ENCODE peak calls at places on chromosomes 16 and 17, in seven cellular contexts. One of them, this sample, is unnamed.

GRCh38 chr16:57889960-57890751 is 80.8 kb downstream of the CNGB1 start:
- DNase-seq in trophoblast cell: peak
- DNase-seq in mesendoderm: no peak
- DNase-seq in H9: no peak
- DNase-seq in IMR-90: peak
- DNase-seq in H1: no peak
- DNase-seq in mesenchymal stem cell: peak
- DNase-seq in this sample: no peak

GRCh38 chr17:73969956-73970355 is 233.5 kb upstream of the RPL38 start:
- DNase-seq in H1: no peak
- DNase-seq in trophoblast cell: peak
- DNase-seq in H9: no peak
- DNase-seq in mesendoderm: no peak
- DNase-seq in mesenchymal stem cell: no peak
- DNase-seq in IMR-90: no peak
- DNase-seq in this sample: no peak

GRCh38 chr16:70341600-70341999 is 5.1 kb upstream of the DDX19A start:
- DNase-seq in H1: no peak
- DNase-seq in trophoblast cell: no peak
- DNase-seq in mesenchymal stem cell: no peak
- DNase-seq in IMR-90: no peak
- DNase-seq in H9: peak
- DNase-seq in mesendoderm: no peak
- DNase-seq in this sample: no peak

GRCh38 chr17:5508855-5509254 is 22.5 kb downstream of the MIS12 start:
- DNase-seq in mesendoderm: peak
- DNase-seq in H9: peak
- DNase-seq in IMR-90: peak
- DNase-seq in mesenchymal stem cell: peak
- DNase-seq in trophoblast cell: peak
- DNase-seq in H1: no peak
- DNase-seq in this sample: peak

GRCh38 chr17:56593741-56594527 is 435 bp downstream of the NOG start:
- DNase-seq in trophoblast cell: peak
- DNase-seq in mesendoderm: no peak
- DNase-seq in H9: peak
- DNase-seq in H1: no peak
- DNase-seq in IMR-90: peak
- DNase-seq in mesenchymal stem cell: peak
- DNase-seq in this sample: no peak

GRCh38 chr16:30703971-30704370 is 5.0 kb downstream of the SRCAP start:
- DNase-seq in H1: no peak
- DNase-seq in H9: no peak
- DNase-seq in trophoblast cell: no peak
- DNase-seq in IMR-90: no peak
- DNase-seq in mesendoderm: no peak
- DNase-seq in mesenchymal stem cell: no peak
- DNase-seq in this sample: no peak

GRCh38 chr16:3188925-3189825 is 1.2 kb downstream of the OR1F1 start:
- DNase-seq in mesenchymal stem cell: peak
- DNase-seq in H9: peak
- DNase-seq in mesendoderm: peak
- DNase-seq in H1: no peak
- DNase-seq in trophoblast cell: peak
- DNase-seq in IMR-90: peak
- DNase-seq in this sample: no peak

GRCh38 chr17:7034955-7035590 is 742 bp upstream of the SLC16A13 start:
- DNase-seq in H1: no peak
- DNase-seq in mesendoderm: no peak
- DNase-seq in mesenchymal stem cell: no peak
- DNase-seq in H9: no peak
- DNase-seq in IMR-90: no peak
- DNase-seq in trophoblast cell: no peak
- DNase-seq in this sample: no peak

GRCh38 chr17:73266796-73267195 is 5.1 kb upstream of the CPSF4L start:
- DNase-seq in trophoblast cell: no peak
- DNase-seq in mesenchymal stem cell: no peak
- DNase-seq in IMR-90: no peak
- DNase-seq in H9: no peak
- DNase-seq in mesendoderm: no peak
- DNase-seq in H1: no peak
- DNase-seq in this sample: no peak

GRCh38 chr16:87762071-87762571 is 3.7 kb downstream of the KLHDC4 start:
- DNase-seq in mesenchymal stem cell: no peak
- DNase-seq in H9: no peak
- DNase-seq in H1: no peak
- DNase-seq in mesendoderm: no peak
- DNase-seq in IMR-90: no peak
- DNase-seq in trophoblast cell: no peak
- DNase-seq in this sample: no peak

GRCh38 chr16:71428385-71428784 is 13.5 kb downstream of the TLE7 start:
- DNase-seq in H1: no peak
- DNase-seq in trophoblast cell: no peak
- DNase-seq in IMR-90: no peak
- DNase-seq in mesenchymal stem cell: no peak
- DNase-seq in mesendoderm: no peak
- DNase-seq in H9: no peak
- DNase-seq in this sample: no peak

GRCh38 chr16:30447512-30448226 is 2.0 kb upstream of the SEPHS2 start:
- DNase-seq in mesenchymal stem cell: no peak
- DNase-seq in H9: no peak
- DNase-seq in mesendoderm: no peak
- DNase-seq in trophoblast cell: no peak
- DNase-seq in IMR-90: no peak
- DNase-seq in H1: no peak
- DNase-seq in this sample: no peak

GRCh38 chr17:77645441-77646430 is 312.8 kb upstream of the TNRC6C start:
- DNase-seq in H9: peak
- DNase-seq in mesenchymal stem cell: no peak
- DNase-seq in IMR-90: no peak
- DNase-seq in mesendoderm: peak
- DNase-seq in trophoblast cell: no peak
- DNase-seq in H1: no peak
- DNase-seq in this sample: no peak

GRCh38 chr16:87243383-87243964 is 73.7 kb downstream of the C16orf95 start:
- DNase-seq in IMR-90: no peak
- DNase-seq in mesenchymal stem cell: no peak
- DNase-seq in H9: no peak
- DNase-seq in H1: no peak
- DNase-seq in mesendoderm: no peak
- DNase-seq in trophoblast cell: no peak
- DNase-seq in this sample: no peak

GRCh38 chr17:50101346-50102163 is 6.4 kb downstream of the PDK2 start:
- DNase-seq in H9: peak
- DNase-seq in mesendoderm: peak
- DNase-seq in mesenchymal stem cell: peak
- DNase-seq in trophoblast cell: no peak
- DNase-seq in H1: no peak
- DNase-seq in IMR-90: peak
- DNase-seq in this sample: no peak

GRCh38 chr17:44889003-44889402 is 10.2 kb downstream of the EFTUD2 start:
- DNase-seq in H9: no peak
- DNase-seq in mesendoderm: no peak
- DNase-seq in H1: no peak
- DNase-seq in IMR-90: no peak
- DNase-seq in mesenchymal stem cell: no peak
- DNase-seq in trophoblast cell: no peak
- DNase-seq in this sample: no peak

GRCh38 chr16:84881702-84882521 is 62.1 kb downstream of the CRISPLD2 start:
- DNase-seq in mesenchymal stem cell: peak
- DNase-seq in H9: no peak
- DNase-seq in H1: no peak
- DNase-seq in trophoblast cell: peak
- DNase-seq in IMR-90: peak
- DNase-seq in mesendoderm: peak
- DNase-seq in this sample: no peak

GRCh38 chr16:47553853-47554564 is 92.9 kb downstream of the PHKB start:
- DNase-seq in IMR-90: no peak
- DNase-seq in mesendoderm: no peak
- DNase-seq in H1: no peak
- DNase-seq in H9: no peak
- DNase-seq in trophoblast cell: no peak
- DNase-seq in mesenchymal stem cell: no peak
- DNase-seq in this sample: no peak

GRCh38 chr16:30005341-30006094 is 5.3 kb downstream of the DOC2A start:
- DNase-seq in H9: no peak
- DNase-seq in mesenchymal stem cell: peak
- DNase-seq in IMR-90: peak
- DNase-seq in mesendoderm: peak
- DNase-seq in trophoblast cell: peak
- DNase-seq in H1: no peak
- DNase-seq in this sample: no peak

GRCh38 chr16:7351572-7351971 is 18.9 kb downstream of the RBFOX1 start:
- DNase-seq in mesendoderm: no peak
- DNase-seq in trophoblast cell: no peak
- DNase-seq in IMR-90: no peak
- DNase-seq in H1: no peak
- DNase-seq in mesenchymal stem cell: no peak
- DNase-seq in H9: no peak
- DNase-seq in this sample: no peak
- H3K9ac ChIP-seq in mesendoderm: no peak
- H3K9ac ChIP-seq in trophoblast cell: no peak
- H3K9ac ChIP-seq in IMR-90: no peak
- H3K9ac ChIP-seq in H1: no peak
- H3K9ac ChIP-seq in mesenchymal stem cell: no peak
- H3K9ac ChIP-seq in H9: no peak
- H3K9ac ChIP-seq in this sample: no peak

GRCh38 chr16:89504061-89504460 is 4.1 kb upstream of the SPG7 start:
- DNase-seq in mesendoderm: no peak
- DNase-seq in mesenchymal stem cell: no peak
- DNase-seq in IMR-90: no peak
- DNase-seq in H1: no peak
- DNase-seq in H9: no peak
- DNase-seq in trophoblast cell: no peak
- DNase-seq in this sample: no peak
- H2BK120ac ChIP-seq in mesendoderm: no peak
- H2BK120ac ChIP-seq in mesenchymal stem cell: no peak
- H2BK120ac ChIP-seq in IMR-90: no peak
- H2BK120ac ChIP-seq in H1: no peak
- H2BK120ac ChIP-seq in H9: no peak
- H2BK120ac ChIP-seq in trophoblast cell: no peak
- H2BK120ac ChIP-seq in this sample: no peak

GRCh38 chr17:2783310-2784030 is 12.8 kb upstream of the RAP1GAP2 start:
- DNase-seq in mesenchymal stem cell: no peak
- DNase-seq in H9: no peak
- DNase-seq in H1: no peak
- DNase-seq in mesendoderm: no peak
- DNase-seq in trophoblast cell: no peak
- DNase-seq in IMR-90: no peak
- DNase-seq in this sample: no peak
- H3K23ac ChIP-seq in mesenchymal stem cell: no peak
- H3K23ac ChIP-seq in H9: no peak
- H3K23ac ChIP-seq in H1: no peak
- H3K23ac ChIP-seq in mesendoderm: no peak
- H3K23ac ChIP-seq in trophoblast cell: no peak
- H3K23ac ChIP-seq in IMR-90: no peak
- H3K23ac ChIP-seq in this sample: no peak

DNA sequence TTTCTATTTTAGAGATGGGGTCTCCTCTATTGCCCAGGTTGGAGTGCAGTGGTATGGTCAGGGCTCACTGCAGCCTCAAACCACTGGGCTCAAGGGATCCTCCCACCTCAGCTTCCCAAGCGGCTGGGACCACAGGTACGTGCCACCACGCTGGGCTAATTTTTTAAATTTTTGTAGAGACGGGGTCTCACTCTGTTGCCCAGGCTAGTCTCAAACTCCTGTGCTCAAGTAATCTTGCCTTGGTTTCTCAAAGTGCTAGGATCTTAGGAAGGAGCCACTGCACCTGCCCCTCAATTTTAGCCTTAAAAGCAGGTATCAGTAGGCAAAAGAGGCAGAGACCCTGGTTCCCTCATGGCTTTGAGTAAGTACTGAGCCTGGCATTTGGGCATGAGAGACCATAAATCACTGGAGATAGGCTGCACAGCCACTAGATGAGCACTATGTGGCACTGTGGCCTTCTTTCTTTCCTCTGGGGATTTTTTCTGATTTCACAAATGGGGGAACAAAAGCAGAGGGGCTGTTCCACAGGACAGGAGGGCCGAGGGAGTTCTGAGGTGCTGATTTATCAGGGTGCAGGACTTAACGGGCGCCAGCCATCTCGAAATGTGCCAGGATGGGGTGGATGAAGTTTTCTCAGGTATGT is 82.2 kb downstream of the PLXDC1 start:
- DNase-seq in trophoblast cell: peak
- DNase-seq in H9: peak
- DNase-seq in H1: no peak
- DNase-seq in mesendoderm: peak
- DNase-seq in IMR-90: peak
- DNase-seq in mesenchymal stem cell: peak
- DNase-seq in this sample: peak
- H3K9ac ChIP-seq in trophoblast cell: no peak
- H3K9ac ChIP-seq in H9: no peak
- H3K9ac ChIP-seq in H1: no peak
- H3K9ac ChIP-seq in mesendoderm: no peak
- H3K9ac ChIP-seq in IMR-90: no peak
- H3K9ac ChIP-seq in mesenchymal stem cell: no peak
- H3K9ac ChIP-seq in this sample: no peak

DNA sequence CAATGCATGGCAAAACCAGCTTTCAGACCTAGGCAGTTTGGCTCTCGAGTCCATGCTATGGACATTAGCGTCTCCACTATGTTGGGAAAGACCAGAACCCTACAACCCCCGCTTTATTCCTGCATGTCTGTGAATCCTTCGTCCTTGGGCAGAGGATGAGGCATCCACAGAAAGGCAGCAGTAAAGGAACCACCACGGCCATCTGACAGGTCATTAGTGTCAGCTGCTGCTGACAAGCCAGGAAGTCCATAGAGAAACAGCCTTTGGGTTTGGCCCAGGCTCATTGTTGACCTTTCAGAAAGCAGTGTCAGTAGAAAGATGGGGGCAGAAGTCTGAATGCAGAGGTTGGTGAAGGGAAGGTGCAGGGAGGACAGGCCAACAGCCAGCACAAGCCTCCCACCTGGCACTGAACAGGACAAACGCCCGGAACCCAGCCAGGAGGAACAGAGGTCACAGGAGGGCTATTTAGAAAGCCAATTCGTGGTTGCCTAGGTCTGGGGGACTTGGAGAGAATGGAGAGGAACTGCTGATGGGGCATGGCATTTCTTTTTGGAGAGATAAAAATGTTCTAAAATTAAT is 105.8 kb downstream of the VAT1L start:
- DNase-seq in IMR-90: no peak
- DNase-seq in H9: no peak
- DNase-seq in mesendoderm: no peak
- DNase-seq in mesenchymal stem cell: no peak
- DNase-seq in H1: no peak
- DNase-seq in trophoblast cell: no peak
- DNase-seq in this sample: no peak
- H2BK120ac ChIP-seq in IMR-90: no peak
- H2BK120ac ChIP-seq in H9: no peak
- H2BK120ac ChIP-seq in mesendoderm: no peak
- H2BK120ac ChIP-seq in mesenchymal stem cell: no peak
- H2BK120ac ChIP-seq in H1: no peak
- H2BK120ac ChIP-seq in trophoblast cell: no peak
- H2BK120ac ChIP-seq in this sample: no peak

This sample was measured in neuronal stem cell.